ENCODE peak calls at places on chromosomes 16 and 17, in six cellular contexts. V is SHP77; P is HEK293T; R is tibial artery; I is stimulated activated CD8-positive, alpha-beta memory T cell treated with anti-CD3 and anti-CD28 coated beads, Interleukin-2, amount 100 ng/mL, for 1 hour; A is hypothalamus. L is an unnamed sample.

GRCh38 chr16:55613578-55614333 is 42.0 kb upstream of the SLC6A2 start:
- DNase-seq in V (no peak), P (no peak), R (no peak), I (no peak), A (no peak), L (no peak)

GRCh38 chr17:82212331-82213250 is at the start of gene CCDC57:
- DNase-seq in V (peak), P (peak), R (peak), I (no peak), A (peak), L (peak)

GRCh38 chr16:1941924-1942809 is 832 bp downstream of the MSRB1 start:
- DNase-seq in V (no peak), P (no peak), R (peak), I (no peak), A (no peak), L (peak)

GRCh38 chr17:40827746-40828453 is 5.5 kb upstream of the KRT10 start:
- DNase-seq in V (no peak), P (peak), R (peak), I (no peak), A (no peak), L (no peak)

GRCh38 chr17:4186244-4186920 is 43.4 kb downstream of the CYB5D2 start:
- DNase-seq in V (no peak), P (no peak), R (no peak), I (no peak), A (no peak), L (peak)

GRCh38 chr17:49146620-49147306 is 14.2 kb downstream of the B4GALNT2 start:
- DNase-seq in V (no peak), P (no peak), R (no peak), I (no peak), A (no peak), L (peak)

GRCh38 chr17:1977583-1978395 is 47.3 kb downstream of the RTN4RL1 start:
- DNase-seq in V (no peak), P (no peak), R (no peak), I (no peak), A (no peak), L (no peak)

GRCh38 chr17:7029659-7030058 is 6.2 kb upstream of the SLC16A13 start:
- DNase-seq in V (no peak), P (no peak), R (no peak), I (no peak), A (no peak), L (no peak)

GRCh38 chr16:30761427-30761927 is 385 bp downstream of the CFAP119 start:
- DNase-seq in V (peak), P (peak), R (no peak), I (peak), A (no peak), L (peak)

GRCh38 chr17:32801641-32802040 is 75.3 kb downstream of the MYO1D start:
- DNase-seq in V (no peak), P (no peak), R (no peak), I (no peak), A (no peak), L (no peak)

GRCh38 chr17:50173335-50173941 is 7.6 kb downstream of the SGCA start:
- DNase-seq in V (no peak), P (no peak), R (peak), I (no peak), A (no peak), L (peak)